ENCODE peak calls at places on chromosomes 7 and 10, in nine cellular contexts. A is foreskin fibroblast; Y is H7; W is vagina; V is SJSA1; M is A549; R is CD4-positive, CD25-positive, alpha-beta regulatory T cell; E is mesenchymal stem cell; C is PC-3. F is an unnamed sample.

GRCh38 chr7:80907141-80907601 is 11.7 kb downstream of the SEMA3C start:
- DNase-seq in A (peak), Y (no peak), W (no peak), V (no peak), M (no peak), R (no peak), E (no peak), C (no peak), F (no peak)

GRCh38 chr7:114415054-114415997 is 711 bp downstream of the FOXP2 start:
- DNase-seq in A (no peak), Y (no peak), W (no peak), V (no peak), M (no peak), R (no peak), E (no peak), C (no peak), F (no peak)

GRCh38 chr10:121481222-121481621 is 117.0 kb downstream of the FGFR2 start:
- DNase-seq in A (no peak), Y (no peak), W (no peak), V (peak), M (no peak), R (no peak), E (no peak), C (no peak), F (no peak)

GRCh38 chr7:83996879-83997278 is 197.7 kb downstream of the SEMA3A start:
- DNase-seq in A (peak), Y (no peak), W (no peak), V (no peak), M (no peak), R (no peak), E (no peak), C (peak), F (no peak)

GRCh38 chr7:122291189-122291588 is 13.4 kb downstream of the FEZF1 start:
- DNase-seq in A (no peak), Y (no peak), W (no peak), V (no peak), M (no peak), R (no peak), E (no peak), C (no peak), F (no peak)

GRCh38 chr10:71590786-71591350 is 128.7 kb downstream of the C10orf105 start:
- DNase-seq in A (no peak), Y (no peak), W (no peak), V (peak), M (no peak), R (no peak), E (no peak), C (no peak), F (no peak)

GRCh38 chr10:60429084-60429849 is 39.6 kb upstream of the ANK3 start:
- DNase-seq in A (no peak), Y (no peak), W (no peak), V (no peak), M (no peak), R (no peak), E (no peak), C (no peak), F (no peak)

GRCh38 chr10:125158528-125159485 is 1.6 kb downstream of the CTBP2 start:
- DNase-seq in A (peak), Y (peak), W (no peak), V (peak), M (peak), R (no peak), E (peak), C (peak), F (no peak)

GRCh38 chr10:14478639-14479038 is 147.9 kb upstream of the FRMD4A start:
- DNase-seq in A (peak), Y (peak), W (no peak), V (peak), M (peak), R (no peak), E (peak), C (peak), F (peak)

GRCh38 chr10:124324451-124324850 is 94.3 kb downstream of the OAT start:
- DNase-seq in A (no peak), Y (no peak), W (no peak), V (no peak), M (no peak), R (no peak), E (no peak), C (no peak), F (no peak)

GRCh38 chr10:77774940-77775391 is 137.4 kb upstream of the KCNMA1 start:
- DNase-seq in A (no peak), Y (peak), W (peak), V (no peak), M (no peak), R (no peak), E (peak), C (no peak), F (no peak)

GRCh38 chr7:148211641-148212040 is 378.9 kb upstream of the C7orf33 start:
- DNase-seq in A (no peak), Y (no peak), W (no peak), V (no peak), M (no peak), R (no peak), E (no peak), C (no peak), F (no peak)

GRCh38 chr7:66886152-66886551 is 34.9 kb upstream of the TMEM248 start:
- DNase-seq in A (no peak), Y (no peak), W (no peak), V (no peak), M (no peak), R (no peak), E (no peak), C (no peak), F (peak)

GRCh38 chr7:80018941-80019808 is 115.5 kb upstream of the GNAI1 start:
- DNase-seq in A (peak), Y (peak), W (no peak), V (peak), M (peak), R (peak), E (peak), C (peak), F (peak)

GRCh38 chr7:26307226-26307625 is 15.6 kb downstream of the SNX10 start:
- DNase-seq in A (peak), Y (no peak), W (no peak), V (peak), M (no peak), R (no peak), E (peak), C (peak), F (no peak)

GRCh38 chr10:131973160-131973951 is 8.4 kb downstream of the BNIP3 start:
- DNase-seq in A (no peak), Y (peak), W (no peak), V (no peak), M (no peak), R (no peak), E (no peak), C (no peak), F (no peak)

GRCh38 chr10:132151951-132152505 is 34.7 kb upstream of the DPYSL4 start:
- DNase-seq in A (no peak), Y (no peak), W (no peak), V (no peak), M (no peak), R (no peak), E (no peak), C (no peak), F (no peak)

GRCh38 chr7:82616059-82616723 is 172.6 kb upstream of the CACNA2D1 start:
- DNase-seq in A (no peak), Y (no peak), W (no peak), V (no peak), M (no peak), R (no peak), E (no peak), C (no peak), F (no peak)

GRCh38 chr10:62336404-62336803 is 37.8 kb upstream of the ZNF365 start:
- DNase-seq in A (no peak), Y (no peak), W (no peak), V (no peak), M (no peak), R (no peak), E (no peak), C (no peak), F (no peak)

GRCh38 chr7:143398616-143399015 is 10.0 kb downstream of the EPHA1 start:
- DNase-seq in A (no peak), Y (peak), W (no peak), V (no peak), M (no peak), R (no peak), E (no peak), C (no peak), F (no peak)

GRCh38 chr7:18648849-18649758 is 153.6 kb downstream of the HDAC9 start:
- DNase-seq in A (no peak), Y (no peak), W (no peak), V (no peak), M (no peak), R (no peak), E (no peak), C (peak), F (no peak)

GRCh38 chr7:127792528-127793342 is 140.7 kb downstream of the SND1 start:
- DNase-seq in A (no peak), Y (peak), W (no peak), V (no peak), M (peak), R (no peak), E (no peak), C (peak), F (peak)

GRCh38 chr10:68924593-68924992 is 23.5 kb downstream of the DDX50 start:
- DNase-seq in A (no peak), Y (no peak), W (no peak), V (no peak), M (no peak), R (no peak), E (no peak), C (no peak), F (no peak)

GRCh38 chr7:25259487-25260243 is 31.4 kb upstream of the NPVF start:
- DNase-seq in A (peak), Y (peak), W (no peak), V (peak), M (peak), R (peak), E (peak), C (peak), F (peak)

GRCh38 chr10:561721-562120 is 127.7 kb downstream of the DIP2C start:
- DNase-seq in A (no peak), Y (no peak), W (no peak), V (no peak), M (no peak), R (no peak), E (no peak), C (no peak), F (no peak)

GRCh38 chr7:77566421-77566820 is 29.3 kb downstream of the PTPN12 start:
- DNase-seq in A (no peak), Y (no peak), W (no peak), V (no peak), M (no peak), R (no peak), E (no peak), C (no peak), F (no peak)

GRCh38 chr7:4561775-4562174 is 120.3 kb upstream of the FOXK1 start:
- DNase-seq in A (no peak), Y (peak), W (no peak), V (no peak), M (no peak), R (no peak), E (no peak), C (no peak), F (no peak)

GRCh38 chr10:80493482-80494021 is 39.4 kb downstream of the TSPAN14 start:
- DNase-seq in A (peak), Y (no peak), W (no peak), V (peak), M (no peak), R (peak), E (peak), C (no peak), F (peak)

GRCh38 chr10:22635650-22636049 is 78.7 kb downstream of the PIP4K2A start:
- DNase-seq in A (no peak), Y (no peak), W (no peak), V (no peak), M (no peak), R (no peak), E (no peak), C (no peak), F (peak)

GRCh38 chr7:101562531-101563197 is 66.4 kb downstream of the MYL10 start:
- DNase-seq in A (no peak), Y (peak), W (peak), V (no peak), M (no peak), R (no peak), E (no peak), C (no peak), F (no peak)

DNA sequence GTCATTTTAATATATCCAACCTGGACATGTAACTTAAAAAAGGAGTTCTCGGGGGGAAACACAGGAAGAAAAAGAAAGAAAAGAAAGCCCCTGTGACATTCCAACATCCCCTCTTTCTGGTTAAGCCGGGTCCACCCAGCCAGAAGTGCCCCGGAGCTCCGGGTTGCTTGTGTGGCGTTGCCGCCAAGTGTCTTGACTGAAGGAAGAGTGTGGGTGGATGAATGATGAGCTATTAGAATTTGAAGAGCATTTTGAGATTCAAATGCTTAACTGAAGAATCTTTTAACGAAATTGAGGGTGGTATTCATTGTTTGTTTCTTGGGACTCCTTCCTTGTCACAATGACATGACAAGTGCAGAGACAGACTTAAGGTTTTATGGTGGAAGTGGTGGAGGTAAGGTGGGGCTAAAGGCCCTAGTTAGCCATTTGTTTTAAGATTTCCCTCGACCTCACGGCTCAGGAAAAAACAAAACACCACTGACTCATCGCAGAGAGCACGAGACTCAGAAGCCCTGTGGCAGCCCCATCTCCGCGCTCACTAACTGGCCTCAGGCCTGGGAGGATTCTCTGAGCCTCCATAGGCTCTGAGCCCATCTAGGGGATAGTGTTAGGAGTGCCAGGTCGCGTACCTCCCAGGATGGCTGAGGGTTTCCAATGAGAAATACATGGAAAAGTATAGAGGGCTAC is 1.8 kb upstream of the GLI3 start:
- DNase-seq in A (peak), Y (peak), W (no peak), V (peak), M (no peak), R (no peak), E (peak), C (peak), F (no peak)
- H3K4me3 ChIP-seq in A (no peak), Y (peak), W (peak), V (no peak), M (no peak), R (no peak), E (no peak), C (no peak), F (no peak)

GRCh38 chr10:113024930-113025329 is 74.9 kb downstream of the TCF7L2 start:
- DNase-seq in A (no peak), Y (no peak), W (no peak), V (no peak), M (no peak), R (no peak), E (no peak), C (no peak), F (no peak)
- H3K4me3 ChIP-seq in A (no peak), Y (no peak), W (no peak), V (no peak), M (no peak), R (no peak), E (no peak), C (no peak), F (no peak)

DNA sequence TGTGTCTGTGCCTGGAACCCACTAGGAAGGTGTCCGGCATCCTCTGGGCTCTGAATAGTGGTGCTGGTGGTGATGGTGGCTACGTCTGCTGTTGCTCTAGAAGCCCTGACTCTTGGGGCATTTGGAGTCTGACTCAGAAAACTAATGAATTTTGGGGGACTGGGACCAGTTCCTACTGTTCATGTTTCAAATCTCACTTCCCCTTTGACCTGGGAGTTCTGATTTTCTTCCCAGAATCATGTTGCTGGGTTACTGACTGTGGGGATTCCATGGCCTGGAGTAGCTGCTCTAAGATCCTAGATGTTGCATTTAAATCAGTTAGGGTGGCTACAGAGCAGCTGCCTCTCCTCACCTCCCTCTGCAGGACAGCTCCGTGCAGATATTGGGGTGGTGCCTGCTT is 3.2 kb downstream of the TSPAN33 start:
- DNase-seq in A (no peak), Y (no peak), W (no peak), V (no peak), M (no peak), R (no peak), E (no peak), C (no peak), F (peak)
- H3K4me3 ChIP-seq in A (no peak), Y (no peak), W (no peak), V (no peak), M (no peak), R (no peak), E (no peak), C (no peak), F (peak)

GRCh38 chr10:35606423-35606822 is 1.3 kb downstream of the GJD4 start:
- DNase-seq in A (peak), Y (no peak), W (no peak), V (peak), M (no peak), R (no peak), E (no peak), C (peak), F (no peak)

GRCh38 chr10:35607475-35608316 is 2.6 kb downstream of the GJD4 start:
- DNase-seq in A (peak), Y (peak), W (no peak), V (no peak), M (no peak), R (no peak), E (no peak), C (peak), F (no peak)

GRCh38 chr10:35611750-35612149 is 6.6 kb downstream of the GJD4 start:
- DNase-seq in A (no peak), Y (peak), W (no peak), V (no peak), M (no peak), R (no peak), E (no peak), C (no peak), F (no peak)

GRCh38 chr10:35605191-35605590 is at the start of gene GJD4:
- DNase-seq in A (no peak), Y (no peak), W (no peak), V (no peak), M (no peak), R (no peak), E (no peak), C (no peak), F (no peak)

DNA sequence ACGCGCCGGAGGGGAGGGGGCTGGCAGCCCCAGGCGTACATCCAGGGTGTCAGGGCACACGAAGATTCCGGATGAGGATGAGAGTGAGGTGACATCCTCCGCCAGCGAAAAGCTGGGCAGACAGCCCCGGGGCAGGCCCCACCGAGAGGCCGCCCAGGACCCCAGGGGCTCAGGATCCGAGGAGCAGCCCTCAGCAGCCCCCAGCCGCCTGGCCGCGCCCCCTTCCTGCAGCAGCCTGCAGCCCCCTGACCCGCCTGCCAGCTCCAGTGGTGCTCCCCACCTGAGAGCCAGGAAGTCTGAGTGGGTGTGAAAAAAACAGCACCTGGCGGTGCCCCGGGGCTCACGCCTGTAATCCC is 3.2 kb downstream of the GJD4 start:
- DNase-seq in A (no peak), Y (peak), W (no peak), V (no peak), M (no peak), R (no peak), E (no peak), C (no peak), F (no peak)
- H3K4me3 ChIP-seq in A (peak), Y (no peak), W (peak), V (no peak), M (no peak), R (no peak), E (no peak), C (peak), F (no peak)

GRCh38 chr10:110462308-110463095 is 35.2 kb upstream of the DUSP5 start:
- DNase-seq in A (no peak), Y (no peak), W (no peak), V (no peak), M (no peak), R (no peak), E (no peak), C (no peak), F (no peak)

GRCh38 chr10:110460111-110460809 is 37.4 kb upstream of the DUSP5 start:
- DNase-seq in A (peak), Y (no peak), W (no peak), V (peak), M (no peak), R (no peak), E (no peak), C (peak), F (peak)

GRCh38 chr10:110459600-110459999 is 38.1 kb upstream of the DUSP5 start:
- DNase-seq in A (no peak), Y (no peak), W (no peak), V (no peak), M (no peak), R (no peak), E (no peak), C (no peak), F (no peak)

GRCh38 chr10:110461530-110461929 is 36.2 kb upstream of the DUSP5 start:
- DNase-seq in A (no peak), Y (no peak), W (no peak), V (peak), M (no peak), R (no peak), E (no peak), C (no peak), F (no peak)

GRCh38 chr10:110461088-110461487 is 36.6 kb upstream of the DUSP5 start:
- DNase-seq in A (no peak), Y (no peak), W (no peak), V (no peak), M (no peak), R (no peak), E (no peak), C (no peak), F (no peak)
- H3K4me3 ChIP-seq in A (no peak), Y (no peak), W (no peak), V (no peak), M (no peak), R (no peak), E (no peak), C (no peak), F (no peak)

GRCh38 chr7:43076189-43076605 is 36.2 kb upstream of the HECW1 start:
- DNase-seq in A (peak), Y (no peak), W (no peak), V (no peak), M (no peak), R (no peak), E (peak), C (no peak), F (peak)
- H3K4me3 ChIP-seq in A (no peak), Y (no peak), W (no peak), V (no peak), M (no peak), R (peak), E (no peak), C (no peak), F (no peak)

GRCh38 chr7:22438994-22439393 is 61.0 kb downstream of the STEAP1B start:
- DNase-seq in A (no peak), Y (no peak), W (no peak), V (no peak), M (no peak), R (no peak), E (no peak), C (no peak), F (peak)
- H3K4me3 ChIP-seq in A (no peak), Y (no peak), W (no peak), V (no peak), M (no peak), R (no peak), E (no peak), C (no peak), F (no peak)

DNA sequence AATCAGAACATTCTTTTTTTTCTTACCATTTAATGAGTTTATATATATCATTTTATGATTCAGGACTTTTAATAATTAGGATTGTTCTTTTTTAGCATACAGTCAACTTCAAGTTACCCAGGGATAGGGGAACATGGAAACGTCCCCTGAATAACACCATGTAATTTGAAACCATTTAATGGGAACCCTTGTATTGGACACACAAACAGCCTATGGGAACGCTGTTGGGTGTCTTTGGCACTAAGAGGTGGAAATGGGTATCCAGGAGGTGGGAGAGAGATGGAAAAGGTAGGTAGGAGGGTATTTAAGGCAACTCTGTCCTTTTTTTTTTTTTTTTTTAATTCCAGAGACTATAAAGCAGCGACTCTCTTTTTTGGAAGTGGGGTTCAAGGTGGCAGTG is 2.6 kb downstream of the LUC7L2 start:
- DNase-seq in A (peak), Y (peak), W (no peak), V (no peak), M (no peak), R (no peak), E (no peak), C (no peak), F (no peak)
- H3K4me3 ChIP-seq in A (no peak), Y (no peak), W (no peak), V (no peak), M (no peak), R (peak), E (no peak), C (peak), F (peak)